ENCODE peak calls at places on chromosomes 2 and 18, in five cellular contexts. P is K562, B is A549, R is H1, A is GM12878. C is an unnamed sample.

GRCh38 chr18:11154369-11154982 is 5.1 kb upstream of the PIEZO2 start:
- DNase-seq in P (no peak), B (peak; percentile 13), R (no peak), A (peak; percentile 30), C (peak; percentile 67)

GRCh38 chr18:50313031-50313607 is 25.6 kb upstream of the CXXC1 start:
- DNase-seq in P (no peak), B (no peak), R (no peak), A (peak; percentile 73), C (no peak)

GRCh38 chr2:239612133-239612532 is 211.3 kb upstream of the HDAC4 start:
- DNase-seq in P (no peak), B (no peak), R (no peak), A (no peak), C (no peak)

GRCh38 chr2:163552758-163553157 is 183.1 kb downstream of the FIGN start:
- DNase-seq in P (no peak), B (no peak), R (no peak), A (no peak), C (no peak)

GRCh38 chr2:42169869-42170465 is 814 bp downstream of the EML4 start:
- DNase-seq in P (no peak), B (no peak), R (no peak), A (no peak), C (no peak)

GRCh38 chr18:12060182-12060870 is 33.3 kb upstream of the ANKRD62 start:
- DNase-seq in P (no peak), B (peak; percentile 21), R (no peak), A (no peak), C (no peak)

GRCh38 chr2:81260320-81260719 is 955.8 kb upstream of the LRRTM1 start:
- DNase-seq in P (no peak), B (no peak), R (no peak), A (no peak), C (no peak)

GRCh38 chr2:170191166-170191872 is 13.4 kb downstream of the MYO3B start:
- DNase-seq in P (no peak), B (no peak), R (no peak), A (no peak), C (no peak)

GRCh38 chr2:63047534-63048281 is 2.9 kb upstream of the OTX1 start:
- DNase-seq in P (no peak), B (no peak), R (no peak), A (no peak), C (no peak)

GRCh38 chr2:80482276-80482675 is 177.7 kb upstream of the LRRTM1 start:
- DNase-seq in P (no peak), B (no peak), R (no peak), A (no peak), C (no peak)

GRCh38 chr2:42337356-42337820 is 23.6 kb downstream of the COX7A2L start:
- DNase-seq in P (peak; percentile 36), B (no peak), R (no peak), A (no peak), C (no peak)

GRCh38 chr18:27004056-27004829 is 138.7 kb upstream of the AQP4 start:
- DNase-seq in P (no peak), B (no peak), R (no peak), A (no peak), C (no peak)

DNA sequence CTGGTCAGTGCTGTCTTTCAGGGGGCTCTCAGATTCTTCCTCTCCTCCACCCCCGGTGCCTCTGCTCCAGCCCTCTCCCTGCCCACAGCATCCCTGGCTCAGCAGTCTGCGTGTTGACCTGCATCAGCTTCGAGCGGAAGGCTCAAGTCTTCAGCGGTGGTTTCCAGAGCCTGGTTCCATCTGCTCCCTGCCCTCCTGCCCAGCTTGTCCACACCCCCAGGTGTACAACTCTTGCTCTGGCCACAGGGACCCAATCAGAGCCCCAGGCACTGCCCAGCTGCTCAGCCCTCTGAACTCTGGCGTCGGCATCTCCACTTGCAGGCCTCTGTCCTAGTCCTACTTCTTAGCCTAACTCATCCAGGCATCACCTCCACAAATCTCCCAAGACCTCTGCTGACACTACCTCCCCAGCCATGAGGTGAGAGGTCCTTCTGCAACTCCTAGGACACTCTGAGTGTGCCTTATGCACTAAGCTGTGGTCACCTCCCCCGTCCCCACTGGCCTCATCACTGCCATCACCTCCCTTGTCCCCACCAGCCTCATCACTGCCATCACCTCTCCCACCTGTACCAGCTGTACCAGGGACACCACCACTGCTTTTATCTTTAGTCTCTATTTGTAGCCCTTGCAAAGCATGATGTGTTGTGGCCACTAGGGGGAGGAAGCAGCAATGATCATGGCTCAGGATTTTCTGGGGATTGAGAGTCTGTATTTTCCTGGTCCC is 60.9 kb downstream of the EDAR start:
- DNase-seq in P (peak; percentile 68), B (peak; percentile 64), R (no peak), A (no peak), C (peak; percentile 51)
- TF ChIP-seq HDAC2 in P (no peak), B (no peak), R (no peak), A (no peak), C (no peak)

GRCh38 chr2:130911996-130912395 is 75.3 kb downstream of the ARHGEF4 start:
- DNase-seq in P (no peak), B (no peak), R (no peak), A (no peak), C (no peak)
- TF ChIP-seq HDAC2 in P (no peak), B (no peak), R (no peak), A (no peak), C (no peak)

DNA sequence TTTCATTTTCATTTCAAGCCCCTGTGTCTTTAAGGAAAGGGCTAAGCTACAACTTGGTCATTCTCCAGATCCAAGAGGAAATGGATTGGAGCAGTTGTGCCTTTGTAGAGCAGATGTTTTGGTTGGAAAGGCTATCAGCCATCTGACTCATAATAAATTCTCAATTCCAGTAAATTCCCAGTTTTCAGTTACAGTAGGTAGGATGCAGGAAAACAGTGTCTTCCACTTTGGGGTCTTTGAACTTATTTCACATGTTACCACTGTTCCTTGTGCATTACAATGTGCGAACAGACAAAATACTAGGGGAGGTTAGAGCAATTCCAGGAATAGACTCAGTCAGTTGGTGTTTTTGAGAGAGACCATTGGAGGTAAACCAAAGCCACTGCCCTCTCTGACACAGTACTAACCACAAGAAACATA is 211.9 kb downstream of the BABAM2 start:
- DNase-seq in P (no peak), B (no peak), R (no peak), A (no peak), C (no peak)
- TF ChIP-seq HDAC2 in P (no peak), B (no peak), R (no peak), A (no peak), C (no peak)

GRCh38 chr2:56232912-56233311 is 49.1 kb downstream of the CCDC85A start:
- DNase-seq in P (no peak), B (no peak), R (peak; percentile 5), A (no peak), C (no peak)
- TF ChIP-seq HDAC2 in P (no peak), B (no peak), R (no peak), A (no peak), C (no peak)

GRCh38 chr18:21000667-21001066 is 110.9 kb downstream of the ROCK1 start:
- DNase-seq in P (no peak), B (no peak), R (no peak), A (no peak), C (no peak)

GRCh38 chr18:21004721-21005120 is 106.9 kb downstream of the ROCK1 start:
- DNase-seq in P (no peak), B (no peak), R (no peak), A (no peak), C (no peak)
- TF ChIP-seq HDAC2 in P (no peak), B (no peak), R (no peak), A (no peak), C (no peak)

DNA sequence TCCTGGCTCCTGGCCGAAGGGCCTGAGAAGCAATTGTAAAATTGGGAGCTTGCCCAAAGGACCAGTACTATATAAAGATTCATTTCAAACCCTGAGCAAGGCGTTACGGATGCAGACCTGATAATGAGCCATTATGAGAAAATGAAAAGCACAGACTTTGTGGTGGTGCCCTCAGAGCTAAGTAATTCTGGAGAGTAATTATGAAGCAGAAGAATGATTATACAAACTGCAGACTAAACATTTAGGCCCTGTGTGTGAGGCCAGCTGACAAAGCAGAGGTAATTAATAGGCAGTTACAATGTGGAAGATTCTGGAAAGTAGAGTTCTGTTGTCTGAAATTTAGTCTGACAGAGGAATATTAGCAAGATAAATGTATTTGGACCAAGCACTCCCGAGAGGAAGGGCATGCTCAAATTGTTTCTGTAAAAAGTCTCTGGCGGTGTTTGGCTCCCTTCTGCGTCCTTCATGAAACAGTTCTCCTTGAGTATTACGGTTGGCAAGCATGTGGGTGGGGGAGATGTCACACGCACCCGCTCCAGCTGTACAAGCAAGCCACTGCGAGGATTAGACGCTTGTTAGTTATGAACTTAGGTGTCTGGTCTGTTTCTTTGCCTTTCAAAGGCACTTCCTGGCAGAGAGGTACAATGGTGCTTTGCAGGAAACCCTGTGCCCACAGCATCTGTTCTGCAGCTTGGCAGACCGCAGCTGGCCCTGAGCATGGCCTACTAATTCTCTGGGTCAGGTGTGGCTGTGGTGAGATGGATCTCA is 45.5 kb downstream of the CDC42EP3 start:
- DNase-seq in P (no peak), B (no peak), R (no peak), A (peak; percentile 82), C (no peak)
- TF ChIP-seq HDAC2 in P (no peak), B (no peak), R (no peak), A (no peak), C (no peak)

GRCh38 chr2:85710687-85711577 is 16.8 kb downstream of the GNLY start:
- DNase-seq in P (no peak), B (no peak), R (no peak), A (no peak), C (no peak)
- TF ChIP-seq HDAC2 in P (no peak), B (no peak), R (no peak), A (no peak), C (no peak)

GRCh38 chr18:69947361-69948106 is at the start of gene CD226:
- DNase-seq in P (no peak), B (no peak), R (no peak), A (no peak), C (no peak)
- TF ChIP-seq HDAC2 in P (no peak), B (no peak), R (no peak), A (no peak), C (no peak)

GRCh38 chr2:59816075-59816474 is 737.4 kb downstream of the BCL11A start:
- DNase-seq in P (no peak), B (no peak), R (no peak), A (no peak), C (no peak)
- TF ChIP-seq HDAC2 in P (no peak), B (no peak), R (no peak), A (no peak), C (no peak)